ENCODE peak calls at places on chromosomes 3 and 15, in eight cellular contexts. F is A549, X is mammary epithelial cell, G is thoracic aorta, Z is uterus, J is tibial nerve, Q is cardiac muscle cell, W is neuronal stem cell. C is an unnamed sample.
A peak's percentile ranks its signal among the peaks of the same experiment; 100 is the strongest.

GRCh38 chr3:136899622-136900158 is 37.7 kb downstream of the NCK1 start:
- DNase-seq in Q (peak; percentile 13), G (no peak), J (no peak), Z (no peak), F (no peak), X (no peak), W (no peak), C (no peak)

GRCh38 chr3:151974067-151974466 is 100.6 kb downstream of the SUCNR1 start:
- DNase-seq in W (no peak), X (peak; percentile 28), G (no peak), J (no peak), Q (peak; percentile 28), Z (no peak), F (no peak), C (no peak)

GRCh38 chr15:59353994-59354951 is 18.4 kb downstream of the MYO1E start:
- DNase-seq in X (no peak), Z (no peak), G (no peak), J (no peak), W (no peak), F (no peak), Q (no peak), C (no peak)

GRCh38 chr3:149393355-149394165 is 16.1 kb upstream of the TM4SF1 start:
- DNase-seq in F (peak; percentile 71), G (no peak), J (peak; percentile 49), Z (peak; percentile 62), Q (peak; percentile 86), X (peak; percentile 58), W (peak; percentile 35), C (peak; percentile 52)

GRCh38 chr3:115236496-115236895 is 89.4 kb upstream of the ZBTB20 start:
- DNase-seq in G (no peak), J (no peak), Q (no peak), W (no peak), X (no peak), Z (no peak), F (no peak), C (no peak)

GRCh38 chr15:58870451-58870850 is 63.0 kb downstream of the SLTM start:
- DNase-seq in W (no peak), X (no peak), F (no peak), Q (peak; percentile 70), Z (no peak), G (no peak), J (no peak), C (no peak)

GRCh38 chr15:45594835-45595530 is 7.8 kb downstream of the BLOC1S6 start:
- DNase-seq in Q (no peak), F (no peak), J (no peak), G (no peak), X (peak; percentile 13), W (no peak), Z (no peak), C (no peak)

GRCh38 chr15:68650901-68651709 is 72.3 kb downstream of the CORO2B start:
- DNase-seq in Q (peak; percentile 49), W (peak; percentile 74), F (peak; percentile 90), Z (no peak), G (no peak), X (no peak), J (peak; percentile 31), C (no peak)

GRCh38 chr3:190709351-190709773 is 153.1 kb downstream of the GMNC start:
- DNase-seq in F (no peak), J (no peak), W (no peak), X (no peak), Q (peak; percentile 29), G (no peak), Z (no peak), C (no peak)

GRCh38 chr3:153348457-153349137 is 186.6 kb downstream of the RAP2B start:
- DNase-seq in X (peak; percentile 65), Q (no peak), Z (no peak), J (no peak), G (no peak), W (no peak), F (no peak), C (no peak)

GRCh38 chr3:20039082-20039764 is 1.0 kb upstream of the KAT2B start:
- DNase-seq in F (no peak), X (no peak), Z (no peak), Q (no peak), G (no peak), W (no peak), J (no peak), C (no peak)

GRCh38 chr3:48466386-48467109 is 20.0 kb downstream of the ATRIP start:
- DNase-seq in Q (no peak), G (no peak), F (no peak), J (no peak), Z (no peak), X (no peak), W (no peak), C (no peak)

GRCh38 chr3:48465237-48465530 is 18.6 kb downstream of the ATRIP start:
- DNase-seq in Q (no peak), W (no peak), G (no peak), F (no peak), Z (no peak), J (no peak), X (no peak), C (no peak)

GRCh38 chr3:48465531-48466378 is 19.2 kb downstream of the ATRIP start:
- DNase-seq in W (peak; percentile 97), X (peak; percentile 100), Q (peak; percentile 100), J (peak; percentile 97), G (peak; percentile 100), F (peak; percentile 97), Z (peak; percentile 99), C (peak; percentile 98)

GRCh38 chr3:48463703-48464102 is 17.2 kb downstream of the ATRIP start:
- DNase-seq in Z (no peak), G (no peak), F (no peak), W (no peak), J (no peak), X (no peak), Q (no peak), C (no peak)

DNA sequence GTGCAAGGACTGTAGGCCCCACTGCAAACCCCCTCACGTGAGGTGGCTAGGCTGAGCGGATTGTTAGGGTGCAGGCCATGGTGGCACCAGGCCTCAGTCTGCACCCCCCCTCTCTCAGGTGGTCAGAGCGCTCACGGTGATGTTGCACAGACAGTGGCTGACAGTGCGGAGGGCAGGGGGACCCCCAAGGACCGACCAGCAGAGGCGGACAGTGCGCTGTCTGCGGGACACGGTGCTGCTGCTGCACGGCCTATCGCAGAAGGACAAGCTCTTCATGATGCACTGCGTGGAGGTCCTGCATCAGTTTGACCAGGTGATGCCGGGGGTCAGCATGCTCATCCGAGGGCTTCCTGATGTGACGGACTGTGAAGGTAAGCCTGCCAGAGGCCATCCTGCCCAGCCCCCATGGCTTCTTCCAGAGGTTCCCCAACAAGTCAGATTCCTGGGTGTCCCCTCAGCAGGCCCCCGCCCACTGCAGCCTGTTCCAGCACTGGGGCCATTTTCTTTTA is 18.2 kb downstream of the ATRIP start:
- DNase-seq in J (no peak), G (no peak), Q (no peak), F (no peak), X (no peak), W (no peak), Z (no peak), C (no peak)
- H3K27ac ChIP-seq in J (peak overlapping the region; percentile 98), G (peak overlapping the region; percentile 94), Q (peak overlapping the region; percentile 93), F (peak overlapping the region; percentile 99), X (peak overlapping the region; percentile 99), W (peak overlapping the region; percentile 83), Z (peak overlapping the region; percentile 100), C (peak overlapping the region; percentile 100)

GRCh38 chr3:101573449-101574387 is at the start of gene PCNP:
- DNase-seq in Q (peak; percentile 99), W (peak; percentile 98), G (peak; percentile 97), Z (peak; percentile 99), F (peak; percentile 88), X (peak; percentile 99), J (peak; percentile 97), C (peak; percentile 96)

GRCh38 chr3:101574388-101575156 is 592 bp downstream of the PCNP start:
- DNase-seq in J (no peak), F (peak; percentile 28), W (peak; percentile 17), X (no peak), G (peak; percentile 9), Z (peak; percentile 55), Q (peak; percentile 52), C (no peak)

GRCh38 chr3:101577276-101577675 is 3.3 kb downstream of the PCNP start:
- DNase-seq in J (no peak), G (no peak), Q (no peak), F (no peak), W (no peak), Z (no peak), X (no peak), C (no peak)
- H3K4me3 ChIP-seq in J (no peak overlapping the region), G (no peak overlapping the region), Q (no peak overlapping the region), F (no peak overlapping the region), W (no peak overlapping the region), Z (no peak overlapping the region), X (no peak overlapping the region), C (no peak overlapping the region)

DNA sequence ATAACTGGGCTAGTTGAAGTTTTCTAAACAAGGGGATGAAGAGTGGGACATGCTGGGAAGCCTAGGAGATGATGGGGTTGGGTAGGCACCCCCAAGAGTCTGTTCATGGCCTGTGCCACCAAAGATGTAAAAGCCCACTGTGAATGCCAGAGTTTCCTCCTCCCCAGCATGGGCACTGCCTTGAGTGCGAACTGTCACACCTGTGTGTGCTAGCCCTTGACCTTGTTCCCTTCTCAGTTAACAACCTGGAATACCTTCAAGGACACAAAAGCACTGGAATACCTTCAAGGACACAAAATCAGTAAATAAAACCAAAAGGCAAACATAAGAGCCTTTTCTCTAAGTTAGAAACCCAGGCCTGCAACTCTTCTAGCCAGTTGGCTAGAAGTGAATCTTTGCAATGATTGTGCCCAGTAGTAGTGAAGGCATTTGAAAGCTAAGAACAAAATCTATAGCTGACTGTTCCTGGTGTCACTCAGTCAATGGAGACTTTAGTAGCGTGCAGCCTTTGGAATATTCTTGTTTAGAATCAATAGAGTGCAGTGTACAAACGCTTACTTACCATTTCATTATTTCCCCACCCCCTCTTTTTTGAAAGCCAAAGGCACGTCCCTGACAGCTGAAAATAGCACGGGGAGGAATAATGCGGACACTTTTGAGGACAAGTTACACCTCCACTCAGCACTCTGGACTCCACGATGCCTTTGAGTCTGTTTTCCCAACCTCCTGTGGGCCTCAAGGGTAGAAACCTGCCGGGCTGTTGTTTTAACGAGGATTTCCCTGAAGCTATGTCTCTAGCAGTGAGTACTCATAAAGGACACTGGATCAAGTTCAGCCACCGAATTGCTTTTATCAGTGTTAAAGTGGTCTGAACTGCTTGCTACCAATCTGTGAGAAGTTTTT is 24.2 kb downstream of the PSMD6 start:
- DNase-seq in J (no peak), F (no peak), Z (no peak), W (no peak), G (no peak), Q (no peak), X (no peak), C (no peak)
- H3K27ac ChIP-seq in J (no peak overlapping the region), F (no peak overlapping the region), Z (no peak overlapping the region), W (no peak overlapping the region), G (no peak overlapping the region), Q (peak overlapping the region; percentile 61), X (no peak overlapping the region), C (no peak overlapping the region)

DNA sequence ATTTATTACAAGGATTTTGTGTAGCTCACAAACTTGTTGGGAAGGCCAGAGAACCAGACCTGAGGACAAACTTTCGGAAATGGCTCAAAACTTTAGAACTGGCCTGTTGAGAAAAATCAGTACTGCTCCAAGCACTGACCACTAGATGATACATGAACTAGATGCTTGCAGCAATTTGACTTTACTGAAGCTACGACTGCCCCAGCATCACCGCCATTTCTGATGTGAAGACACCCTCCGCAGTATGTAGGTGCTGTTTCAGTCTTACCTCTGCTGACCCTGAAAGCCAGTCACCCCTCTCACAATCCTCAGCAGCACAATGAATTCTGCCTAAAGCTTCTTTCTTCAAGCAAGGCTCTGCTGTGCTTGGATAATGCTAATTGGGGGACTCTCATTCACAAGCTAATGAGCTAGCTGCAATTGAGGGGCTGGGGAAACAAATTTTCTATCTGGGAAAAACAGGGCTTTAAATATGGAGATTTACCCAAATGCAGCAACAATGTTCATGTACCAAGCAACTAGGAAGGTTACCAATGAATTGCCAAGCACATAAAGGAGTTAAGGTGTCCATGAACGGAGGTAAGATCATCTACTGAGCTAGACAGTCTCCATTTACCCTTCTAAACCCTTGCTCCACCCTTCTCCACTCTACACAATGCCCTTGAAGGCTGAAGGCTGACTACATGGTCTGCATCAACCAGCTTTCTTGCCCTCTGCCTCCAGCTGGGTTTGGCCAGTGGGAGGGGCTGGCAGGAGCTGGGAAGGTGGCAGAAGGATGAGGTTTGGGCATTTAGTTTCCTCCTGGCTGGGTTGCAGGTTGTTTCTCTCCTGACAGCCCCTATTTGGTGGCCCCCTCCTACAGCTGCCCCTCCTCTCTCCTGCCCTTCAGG is 53.2 kb upstream of the FSTL1 start:
- DNase-seq in W (no peak), Z (no peak), X (no peak), Q (no peak), F (no peak), G (no peak), J (no peak), C (no peak)
- H3K4me3 ChIP-seq in W (no peak overlapping the region), Z (no peak overlapping the region), X (no peak overlapping the region), Q (no peak overlapping the region), F (no peak overlapping the region), G (no peak overlapping the region), J (no peak overlapping the region), C (no peak overlapping the region)